ENCODE peak calls at places on chromosomes 5 and 9, in five cellular contexts. One of them, this sample, is unnamed.

GRCh38 chr9:126514037-126514821 is 99.5 kb upstream of the LMX1B start:
- DNase-seq in Peyer's patch: peak; percentile 61
- DNase-seq in adrenal gland: peak; percentile 60
- DNase-seq in uterus: peak; percentile 61
- DNase-seq in testis: peak; percentile 74
- DNase-seq in this sample: no peak

GRCh38 chr5:98921947-98922508 is 6.8 kb downstream of the CHD1 start:
- DNase-seq in testis: no peak
- DNase-seq in adrenal gland: no peak
- DNase-seq in uterus: no peak
- DNase-seq in Peyer's patch: no peak
- DNase-seq in this sample: no peak

GRCh38 chr5:129977810-129978209 is 73.5 kb downstream of the CHSY3 start:
- DNase-seq in Peyer's patch: no peak
- DNase-seq in adrenal gland: no peak
- DNase-seq in testis: no peak
- DNase-seq in uterus: no peak
- DNase-seq in this sample: no peak

GRCh38 chr5:137332296-137332695 is 166.8 kb downstream of the SPOCK1 start:
- DNase-seq in adrenal gland: no peak
- DNase-seq in uterus: no peak
- DNase-seq in Peyer's patch: no peak
- DNase-seq in testis: no peak
- DNase-seq in this sample: no peak

GRCh38 chr5:142100307-142100706 is 8.3 kb upstream of the NDFIP1 start:
- DNase-seq in uterus: no peak
- DNase-seq in testis: no peak
- DNase-seq in adrenal gland: no peak
- DNase-seq in Peyer's patch: no peak
- DNase-seq in this sample: no peak

GRCh38 chr5:10775646-10776045 is 14.6 kb upstream of the DAP start:
- DNase-seq in Peyer's patch: no peak
- DNase-seq in uterus: no peak
- DNase-seq in adrenal gland: no peak
- DNase-seq in testis: no peak
- DNase-seq in this sample: no peak

GRCh38 chr9:112380102-112380581 is at the start of gene HSDL2:
- DNase-seq in uterus: no peak
- DNase-seq in Peyer's patch: peak; percentile 54
- DNase-seq in adrenal gland: no peak
- DNase-seq in testis: peak; percentile 68
- DNase-seq in this sample: no peak

GRCh38 chr5:91103353-91104061 is 279.6 kb downstream of the ARRDC3 start:
- DNase-seq in Peyer's patch: no peak
- DNase-seq in uterus: no peak
- DNase-seq in adrenal gland: no peak
- DNase-seq in testis: no peak
- DNase-seq in this sample: no peak

GRCh38 chr5:150255659-150256415 is 33.7 kb downstream of the CAMK2A start:
- DNase-seq in testis: no peak
- DNase-seq in adrenal gland: no peak
- DNase-seq in Peyer's patch: no peak
- DNase-seq in uterus: no peak
- DNase-seq in this sample: no peak

GRCh38 chr5:112142769-112143270 is 276.3 kb downstream of the EPB41L4A start:
- DNase-seq in uterus: no peak
- DNase-seq in adrenal gland: no peak
- DNase-seq in testis: no peak
- DNase-seq in Peyer's patch: no peak
- DNase-seq in this sample: no peak

GRCh38 chr9:84862786-84863185 is 193.3 kb downstream of the NTRK2 start:
- DNase-seq in adrenal gland: no peak
- DNase-seq in uterus: peak; percentile 28
- DNase-seq in Peyer's patch: no peak
- DNase-seq in testis: no peak
- DNase-seq in this sample: no peak

GRCh38 chr5:177083351-177083750 is 3.4 kb upstream of the FGFR4 start:
- DNase-seq in testis: no peak
- DNase-seq in adrenal gland: no peak
- DNase-seq in Peyer's patch: no peak
- DNase-seq in uterus: no peak
- DNase-seq in this sample: no peak

GRCh38 chr5:153400931-153401330 is 89.5 kb upstream of the GRIA1 start:
- DNase-seq in testis: no peak
- DNase-seq in uterus: no peak
- DNase-seq in adrenal gland: no peak
- DNase-seq in Peyer's patch: no peak
- DNase-seq in this sample: no peak

GRCh38 chr9:29416204-29416603 is 1842.9 kb upstream of the C9orf72 start:
- DNase-seq in uterus: no peak
- DNase-seq in adrenal gland: no peak
- DNase-seq in Peyer's patch: no peak
- DNase-seq in testis: no peak
- DNase-seq in this sample: no peak

GRCh38 chr5:76714771-76715483 is 999 bp upstream of the F2R start:
- DNase-seq in adrenal gland: peak; percentile 30
- DNase-seq in testis: peak; percentile 46
- DNase-seq in Peyer's patch: no peak
- DNase-seq in uterus: no peak
- DNase-seq in this sample: no peak

GRCh38 chr5:8857051-8857450 is 688.8 kb downstream of the SEMA5A start:
- DNase-seq in testis: no peak
- DNase-seq in Peyer's patch: no peak
- DNase-seq in adrenal gland: no peak
- DNase-seq in uterus: no peak
- DNase-seq in this sample: no peak

GRCh38 chr9:110257971-110258370 is 1.7 kb upstream of the TXN start:
- DNase-seq in testis: no peak
- DNase-seq in Peyer's patch: no peak
- DNase-seq in adrenal gland: no peak
- DNase-seq in uterus: no peak
- DNase-seq in this sample: no peak

GRCh38 chr9:5949103-5949699 is 58.5 kb downstream of the MLANA start:
- DNase-seq in adrenal gland: no peak
- DNase-seq in uterus: no peak
- DNase-seq in testis: no peak
- DNase-seq in Peyer's patch: no peak
- DNase-seq in this sample: no peak

GRCh38 chr5:138504799-138505198 is 38.2 kb downstream of the ETF1 start:
- DNase-seq in testis: peak; percentile 49
- DNase-seq in adrenal gland: peak; percentile 43
- DNase-seq in Peyer's patch: no peak
- DNase-seq in uterus: no peak
- DNase-seq in this sample: no peak

GRCh38 chr9:124784503-124784902 is 7.6 kb downstream of the OLFML2A start:
- DNase-seq in uterus: peak; percentile 8
- DNase-seq in adrenal gland: no peak
- DNase-seq in Peyer's patch: no peak
- DNase-seq in testis: no peak
- DNase-seq in this sample: no peak

GRCh38 chr9:134455951-134456739 is 129.9 kb downstream of the RXRA start:
- DNase-seq in Peyer's patch: peak; percentile 82
- DNase-seq in testis: peak; percentile 72
- DNase-seq in adrenal gland: peak; percentile 61
- DNase-seq in uterus: peak; percentile 92
- DNase-seq in this sample: peak; percentile 40

GRCh38 chr5:117186751-117187150 is 612.1 kb upstream of the SEMA6A start:
- DNase-seq in testis: no peak
- DNase-seq in uterus: no peak
- DNase-seq in adrenal gland: no peak
- DNase-seq in Peyer's patch: no peak
- DNase-seq in this sample: no peak

GRCh38 chr5:34756781-34757624 is 82.0 kb upstream of the TTC23L start:
- DNase-seq in Peyer's patch: no peak
- DNase-seq in uterus: peak; percentile 59
- DNase-seq in adrenal gland: no peak
- DNase-seq in testis: no peak
- DNase-seq in this sample: no peak

GRCh38 chr9:15735083-15735974 is 182.5 kb downstream of the CCDC171 start:
- DNase-seq in testis: no peak
- DNase-seq in Peyer's patch: no peak
- DNase-seq in uterus: no peak
- DNase-seq in adrenal gland: no peak
- DNase-seq in this sample: no peak

GRCh38 chr9:78831726-78832125 is 534.8 kb downstream of the PSAT1 start:
- DNase-seq in adrenal gland: no peak
- DNase-seq in testis: no peak
- DNase-seq in uterus: no peak
- DNase-seq in Peyer's patch: no peak
- DNase-seq in this sample: no peak

GRCh38 chr9:96395964-96396363 is 12.5 kb upstream of the SLC35D2 start:
- DNase-seq in testis: no peak
- DNase-seq in uterus: no peak
- DNase-seq in adrenal gland: no peak
- DNase-seq in Peyer's patch: no peak
- DNase-seq in this sample: no peak

GRCh38 chr5:166165600-166165999 is 2125.8 kb upstream of the WWC1 start:
- DNase-seq in Peyer's patch: no peak
- DNase-seq in adrenal gland: no peak
- DNase-seq in uterus: no peak
- DNase-seq in testis: no peak
- DNase-seq in this sample: no peak

GRCh38 chr9:5326893-5327548 is 12.7 kb downstream of the RLN1 start:
- DNase-seq in testis: no peak
- DNase-seq in uterus: no peak
- DNase-seq in adrenal gland: no peak
- DNase-seq in Peyer's patch: peak; percentile 33
- DNase-seq in this sample: no peak

GRCh38 chr9:136718463-136719211 is 6.3 kb downstream of the DIPK1B start:
- DNase-seq in uterus: no peak
- DNase-seq in testis: no peak
- DNase-seq in Peyer's patch: no peak
- DNase-seq in adrenal gland: no peak
- DNase-seq in this sample: no peak

GRCh38 chr9:136719212-136719880 is 7.0 kb downstream of the DIPK1B start:
- DNase-seq in adrenal gland: no peak
- DNase-seq in uterus: no peak
- DNase-seq in testis: no peak
- DNase-seq in Peyer's patch: peak; percentile 58
- DNase-seq in this sample: no peak

GRCh38 chr9:136720887-136721338 is 8.5 kb downstream of the DIPK1B start:
- DNase-seq in uterus: no peak
- DNase-seq in testis: no peak
- DNase-seq in Peyer's patch: no peak
- DNase-seq in adrenal gland: peak; percentile 29
- DNase-seq in this sample: no peak

GRCh38 chr9:136721339-136722092 is 9.1 kb downstream of the DIPK1B start:
- DNase-seq in testis: no peak
- DNase-seq in Peyer's patch: no peak
- DNase-seq in adrenal gland: peak; percentile 27
- DNase-seq in uterus: no peak
- DNase-seq in this sample: no peak

GRCh38 chr9:136720251-136720886 is 8.0 kb downstream of the DIPK1B start:
- DNase-seq in uterus: peak; percentile 49
- DNase-seq in adrenal gland: no peak
- DNase-seq in Peyer's patch: no peak
- DNase-seq in testis: peak; percentile 49
- DNase-seq in this sample: no peak
- TF ChIP-seq POLR2A in uterus: no peak
- TF ChIP-seq POLR2A in adrenal gland: no peak
- TF ChIP-seq POLR2A in Peyer's patch: no peak
- TF ChIP-seq POLR2A in testis: no peak
- TF ChIP-seq POLR2A in this sample: no peak

GRCh38 chr5:132474881-132475511 is 15.6 kb downstream of the IRF1 start:
- DNase-seq in testis: no peak
- DNase-seq in adrenal gland: no peak
- DNase-seq in Peyer's patch: no peak
- DNase-seq in uterus: peak; percentile 12
- DNase-seq in this sample: no peak
- H3K36me3 ChIP-seq in testis: no peaks in the 10 kb centered on the region
- H3K36me3 ChIP-seq in adrenal gland: no peaks in the 10 kb centered on the region
- H3K36me3 ChIP-seq in Peyer's patch: no peaks in the 10 kb centered on the region
- H3K36me3 ChIP-seq in uterus: no peaks in the 10 kb centered on the region
- H3K36me3 ChIP-seq in this sample: peaks cover 11% of the 10 kb centered on the region

GRCh38 chr5:51816427-51816826 is 433.2 kb downstream of the ISL1 start:
- DNase-seq in adrenal gland: no peak
- DNase-seq in Peyer's patch: no peak
- DNase-seq in uterus: no peak
- DNase-seq in testis: no peak
- DNase-seq in this sample: no peak
- TF ChIP-seq POLR2A in adrenal gland: no peak
- TF ChIP-seq POLR2A in Peyer's patch: no peak
- TF ChIP-seq POLR2A in uterus: no peak
- TF ChIP-seq POLR2A in testis: no peak
- TF ChIP-seq POLR2A in this sample: no peak

GRCh38 chr9:36817160-36817834 is 216.8 kb downstream of the PAX5 start:
- DNase-seq in adrenal gland: no peak
- DNase-seq in testis: no peak
- DNase-seq in Peyer's patch: no peak
- DNase-seq in uterus: no peak
- DNase-seq in this sample: no peak
- H3K36me3 ChIP-seq in adrenal gland: no peaks in the 10 kb centered on the region
- H3K36me3 ChIP-seq in testis: no peaks in the 10 kb centered on the region
- H3K36me3 ChIP-seq in Peyer's patch: no peaks in the 10 kb centered on the region
- H3K36me3 ChIP-seq in uterus: no peaks in the 10 kb centered on the region
- H3K36me3 ChIP-seq in this sample: no peaks in the 10 kb centered on the region

DNA sequence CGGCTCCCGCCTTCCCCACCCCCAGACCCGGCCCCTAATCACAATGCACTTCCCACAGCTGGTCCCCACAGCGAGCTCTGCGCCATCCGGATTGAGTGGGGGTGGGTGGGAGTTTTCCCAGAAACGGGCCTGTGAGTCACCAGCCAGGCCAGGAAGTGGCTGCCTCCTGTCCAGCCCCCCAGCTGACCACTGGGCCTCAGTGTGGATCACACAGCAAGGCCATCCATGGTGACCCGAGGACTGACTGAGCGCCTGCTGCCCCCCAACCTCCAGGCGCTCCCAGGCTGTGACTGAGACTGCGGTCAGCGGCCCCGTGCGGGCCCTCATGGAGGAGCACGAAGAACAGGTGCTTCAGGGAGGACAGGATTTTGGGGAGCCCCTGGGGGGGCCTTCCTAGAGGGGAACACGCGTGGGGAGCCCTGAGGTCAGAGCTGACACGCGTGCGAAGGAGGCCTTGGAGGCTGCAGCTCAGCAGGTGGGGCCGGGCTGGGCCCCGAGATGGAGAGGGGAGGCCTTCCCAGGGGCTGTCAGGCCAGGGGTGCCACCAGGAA is 48.3 kb upstream of the EGFL7 start:
- DNase-seq in Peyer's patch: no peak
- DNase-seq in uterus: no peak
- DNase-seq in testis: no peak
- DNase-seq in adrenal gland: no peak
- DNase-seq in this sample: no peak
- TF ChIP-seq POLR2A in Peyer's patch: no peak
- TF ChIP-seq POLR2A in uterus: no peak
- TF ChIP-seq POLR2A in testis: no peak
- TF ChIP-seq POLR2A in adrenal gland: no peak
- TF ChIP-seq POLR2A in this sample: no peak

DNA sequence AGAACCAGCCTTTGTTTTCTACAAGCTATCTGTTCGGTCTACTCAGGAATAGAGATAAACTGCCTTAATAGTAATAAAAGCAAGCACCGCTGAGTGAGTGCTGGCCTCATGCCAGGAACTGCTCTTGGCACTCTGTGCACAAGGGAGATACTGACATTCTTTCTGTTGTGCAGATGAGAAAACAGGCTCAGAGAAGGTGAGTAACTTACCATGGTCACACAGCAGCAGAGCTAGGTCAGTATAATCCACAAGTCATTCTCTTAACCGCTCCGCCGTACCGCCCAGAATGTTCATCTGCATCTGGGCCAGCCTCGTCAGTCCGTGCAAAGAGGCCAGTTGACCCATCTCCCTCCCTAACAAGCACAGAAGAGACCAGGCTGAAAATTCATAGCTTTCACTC is 27.4 kb downstream of the QRFP start:
- DNase-seq in uterus: peak; percentile 68
- DNase-seq in testis: peak; percentile 87
- DNase-seq in adrenal gland: no peak
- DNase-seq in Peyer's patch: no peak
- DNase-seq in this sample: no peak
- H3K36me3 ChIP-seq in uterus: no peaks in the 10 kb centered on the region
- H3K36me3 ChIP-seq in testis: no peaks in the 10 kb centered on the region
- H3K36me3 ChIP-seq in adrenal gland: peaks cover 33% of the 10 kb centered on the region
- H3K36me3 ChIP-seq in Peyer's patch: no peaks in the 10 kb centered on the region
- H3K36me3 ChIP-seq in this sample: peaks cover 83% of the 10 kb centered on the region

This sample was measured in esophagus squamous epithelium.